ENCODE peak calls at places on chromosomes 12 and 14, in four cellular contexts. One of them, this sample, is unnamed. For H3K4me1, the result is how much of the 10 kb centered on the place peaks cover.

GRCh38 chr12:39587247-39587646 is 32.4 kb downstream of the ABCD2 start:
- DNase-seq in GM23338: no peak
- DNase-seq in HCT116: peak
- DNase-seq in GM12878: no peak
- DNase-seq in this sample: peak

GRCh38 chr12:8969861-8970411 is 19.4 kb upstream of the KLRG1 start:
- DNase-seq in GM23338: no peak
- DNase-seq in HCT116: no peak
- DNase-seq in GM12878: no peak
- DNase-seq in this sample: no peak

GRCh38 chr12:91057771-91058170 is at the start of gene KERA:
- DNase-seq in GM23338: no peak
- DNase-seq in HCT116: no peak
- DNase-seq in GM12878: no peak
- DNase-seq in this sample: no peak

GRCh38 chr12:41061189-41061588 is 126.9 kb upstream of the PDZRN4 start:
- DNase-seq in GM23338: no peak
- DNase-seq in HCT116: no peak
- DNase-seq in GM12878: no peak
- DNase-seq in this sample: no peak

GRCh38 chr12:10031318-10031717 is 836 bp downstream of the CLEC9A start:
- DNase-seq in GM23338: peak
- DNase-seq in HCT116: no peak
- DNase-seq in GM12878: no peak
- DNase-seq in this sample: no peak

GRCh38 chr12:102965281-102966155 is 8.0 kb downstream of the ASCL1 start:
- DNase-seq in GM23338: peak
- DNase-seq in HCT116: no peak
- DNase-seq in GM12878: no peak
- DNase-seq in this sample: peak

GRCh38 chr12:45732250-45732649 is 2.7 kb downstream of the ARID2 start:
- DNase-seq in GM23338: no peak
- DNase-seq in HCT116: no peak
- DNase-seq in GM12878: no peak
- DNase-seq in this sample: no peak

GRCh38 chr12:71947645-71948105 is 9.0 kb downstream of the TPH2 start:
- DNase-seq in GM23338: peak
- DNase-seq in HCT116: no peak
- DNase-seq in GM12878: no peak
- DNase-seq in this sample: no peak

GRCh38 chr12:13365782-13366366 is 169.3 kb downstream of the EMP1 start:
- DNase-seq in GM23338: no peak
- DNase-seq in HCT116: no peak
- DNase-seq in GM12878: no peak
- DNase-seq in this sample: no peak

GRCh38 chr12:67269632-67270578 is 747 bp downstream of the CAND1 start:
- DNase-seq in GM23338: peak
- DNase-seq in HCT116: no peak
- DNase-seq in GM12878: no peak
- DNase-seq in this sample: peak

GRCh38 chr14:99534863-99535262 is 53.7 kb downstream of the CCNK start:
- DNase-seq in GM23338: no peak
- DNase-seq in HCT116: no peak
- DNase-seq in GM12878: no peak
- DNase-seq in this sample: no peak

GRCh38 chr12:132270969-132271754 is 58.2 kb downstream of the GALNT9 start:
- DNase-seq in GM23338: no peak
- DNase-seq in HCT116: no peak
- DNase-seq in GM12878: no peak
- DNase-seq in this sample: no peak

GRCh38 chr12:10960260-10960659 is 21.2 kb upstream of the TAS2R14 start:
- DNase-seq in GM23338: no peak
- DNase-seq in HCT116: no peak
- DNase-seq in GM12878: no peak
- DNase-seq in this sample: no peak

GRCh38 chr12:122420471-122421262 is 1.8 kb downstream of the CLIP1 start:
- DNase-seq in GM23338: no peak
- DNase-seq in HCT116: no peak
- DNase-seq in GM12878: no peak
- DNase-seq in this sample: no peak

GRCh38 chr12:30816742-30817465 is 62.2 kb upstream of the CAPRIN2 start:
- DNase-seq in GM23338: no peak
- DNase-seq in HCT116: no peak
- DNase-seq in GM12878: no peak
- DNase-seq in this sample: no peak

GRCh38 chr12:29023436-29024076 is 125.5 kb upstream of the FAR2 start:
- DNase-seq in GM23338: peak
- DNase-seq in HCT116: no peak
- DNase-seq in GM12878: no peak
- DNase-seq in this sample: no peak

GRCh38 chr12:98724384-98725155 is 79.5 kb downstream of the APAF1 start:
- DNase-seq in GM23338: no peak
- DNase-seq in HCT116: no peak
- DNase-seq in GM12878: no peak
- DNase-seq in this sample: no peak

GRCh38 chr12:132506730-132507538 is 17.0 kb downstream of the FBRSL1 start:
- DNase-seq in GM23338: no peak
- DNase-seq in HCT116: no peak
- DNase-seq in GM12878: no peak
- DNase-seq in this sample: peak

GRCh38 chr12:664075-664778 is 982 bp upstream of the NINJ2 start:
- DNase-seq in GM23338: no peak
- DNase-seq in HCT116: no peak
- DNase-seq in GM12878: no peak
- DNase-seq in this sample: no peak

GRCh38 chr14:35047961-35048513 is 2.0 kb downstream of the FAM177A1 start:
- DNase-seq in GM23338: no peak
- DNase-seq in HCT116: no peak
- DNase-seq in GM12878: no peak
- DNase-seq in this sample: no peak

GRCh38 chr12:51915003-51915625 is 7.8 kb downstream of the ACVRL1 start:
- DNase-seq in GM23338: peak
- DNase-seq in HCT116: no peak
- DNase-seq in GM12878: no peak
- DNase-seq in this sample: peak

GRCh38 chr12:86256169-86256568 is at the start of gene MGAT4C:
- DNase-seq in GM23338: no peak
- DNase-seq in HCT116: no peak
- DNase-seq in GM12878: no peak
- DNase-seq in this sample: no peak

GRCh38 chr12:97513921-97514320 is 51.3 kb downstream of the RMST start:
- DNase-seq in GM23338: no peak
- DNase-seq in HCT116: no peak
- DNase-seq in GM12878: no peak
- DNase-seq in this sample: no peak

GRCh38 chr12:108786450-108786849 is 55.1 kb upstream of the CORO1C start:
- DNase-seq in GM23338: no peak
- DNase-seq in HCT116: no peak
- DNase-seq in GM12878: no peak
- DNase-seq in this sample: no peak

GRCh38 chr12:88520436-88520820 is 59.8 kb downstream of the KITLG start:
- DNase-seq in GM23338: no peak
- DNase-seq in HCT116: no peak
- DNase-seq in GM12878: no peak
- DNase-seq in this sample: no peak
- TF ChIP-seq REST in GM23338: no peak
- TF ChIP-seq REST in HCT116: no peak
- TF ChIP-seq REST in GM12878: no peak
- TF ChIP-seq REST in this sample: no peak

GRCh38 chr12:100544165-100544564 is 29.3 kb upstream of the GAS2L3 start:
- DNase-seq in GM23338: no peak
- DNase-seq in HCT116: no peak
- DNase-seq in GM12878: no peak
- DNase-seq in this sample: no peak

GRCh38 chr12:100539209-100539608 is 34.3 kb upstream of the GAS2L3 start:
- DNase-seq in GM23338: peak
- DNase-seq in HCT116: no peak
- DNase-seq in GM12878: no peak
- DNase-seq in this sample: no peak

GRCh38 chr12:100545092-100545491 is 28.4 kb upstream of the GAS2L3 start:
- DNase-seq in GM23338: no peak
- DNase-seq in HCT116: no peak
- DNase-seq in GM12878: no peak
- DNase-seq in this sample: no peak
- H3K4me2 ChIP-seq in GM23338: no peak
- H3K4me2 ChIP-seq in HCT116: no peak
- H3K4me2 ChIP-seq in GM12878: no peak
- H3K4me2 ChIP-seq in this sample: no peak

GRCh38 chr12:55704824-55705780 is 2.6 kb downstream of the ITGA7 start:
- DNase-seq in GM23338: no peak
- DNase-seq in HCT116: no peak
- DNase-seq in GM12878: no peak
- DNase-seq in this sample: no peak

GRCh38 chr12:55703976-55704761 is 3.5 kb downstream of the ITGA7 start:
- DNase-seq in GM23338: no peak
- DNase-seq in HCT116: no peak
- DNase-seq in GM12878: no peak
- DNase-seq in this sample: no peak

GRCh38 chr12:55706840-55707671 is 648 bp downstream of the ITGA7 start:
- DNase-seq in GM23338: peak
- DNase-seq in HCT116: no peak
- DNase-seq in GM12878: no peak
- DNase-seq in this sample: no peak

GRCh38 chr12:55707841-55708694 is at the start of gene ITGA7:
- DNase-seq in GM23338: peak
- DNase-seq in HCT116: no peak
- DNase-seq in GM12878: no peak
- DNase-seq in this sample: peak

DNA sequence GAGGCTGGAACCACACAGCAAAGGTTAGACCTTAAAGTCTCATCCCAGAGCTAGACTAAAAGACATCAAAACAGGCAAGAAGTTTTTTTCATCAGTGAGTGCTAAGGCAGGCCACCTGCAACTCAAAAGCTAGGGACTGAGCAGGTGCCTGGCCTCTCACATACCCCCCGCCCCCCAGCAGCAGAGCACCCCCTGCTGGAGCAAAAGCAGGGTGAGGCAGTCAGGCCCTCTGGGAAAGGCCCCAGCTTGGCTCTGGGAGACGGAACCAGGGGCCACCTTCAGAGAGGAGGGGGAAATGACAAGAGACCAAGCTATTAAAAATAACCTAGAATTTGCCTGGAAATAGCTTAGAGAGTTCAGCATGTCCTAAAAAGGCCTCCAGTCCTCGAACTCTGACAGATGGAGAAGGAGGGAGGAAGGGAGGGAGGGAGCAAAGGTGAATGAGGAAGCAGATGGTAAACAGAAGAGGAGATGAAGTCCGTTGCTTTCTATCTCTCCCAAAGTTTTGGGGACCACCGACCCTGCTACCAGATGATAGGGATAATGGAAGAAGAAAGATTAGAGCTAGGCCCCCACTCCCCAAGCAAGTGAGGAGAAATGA is 1.8 kb downstream of the ITGA7 start:
- DNase-seq in GM23338: peak
- DNase-seq in HCT116: no peak
- DNase-seq in GM12878: no peak
- DNase-seq in this sample: no peak
- H3K4me1 ChIP-seq in GM23338: under half
- H3K4me1 ChIP-seq in HCT116: under half
- H3K4me1 ChIP-seq in GM12878: under half
- H3K4me1 ChIP-seq in this sample: under half

GRCh38 chr12:111597731-111598636 is 1.1 kb downstream of the ATXN2 start:
- DNase-seq in GM23338: peak
- DNase-seq in HCT116: no peak
- DNase-seq in GM12878: no peak
- DNase-seq in this sample: peak

GRCh38 chr12:111596985-111597730 is 2.0 kb downstream of the ATXN2 start:
- DNase-seq in GM23338: peak
- DNase-seq in HCT116: peak
- DNase-seq in GM12878: no peak
- DNase-seq in this sample: peak

GRCh38 chr12:111600296-111600562 is 1.1 kb upstream of the ATXN2 start:
- DNase-seq in GM23338: no peak
- DNase-seq in HCT116: no peak
- DNase-seq in GM12878: no peak
- DNase-seq in this sample: no peak

GRCh38 chr12:111599459-111600295 is 562 bp upstream of the ATXN2 start:
- DNase-seq in GM23338: peak
- DNase-seq in HCT116: peak
- DNase-seq in GM12878: peak
- DNase-seq in this sample: peak

GRCh38 chr12:111598637-111599458 is at the start of gene ATXN2:
- DNase-seq in GM23338: peak
- DNase-seq in HCT116: no peak
- DNase-seq in GM12878: no peak
- DNase-seq in this sample: peak
- TF ChIP-seq REST in GM23338: no peak
- TF ChIP-seq REST in HCT116: no peak
- TF ChIP-seq REST in GM12878: no peak
- TF ChIP-seq REST in this sample: no peak

DNA sequence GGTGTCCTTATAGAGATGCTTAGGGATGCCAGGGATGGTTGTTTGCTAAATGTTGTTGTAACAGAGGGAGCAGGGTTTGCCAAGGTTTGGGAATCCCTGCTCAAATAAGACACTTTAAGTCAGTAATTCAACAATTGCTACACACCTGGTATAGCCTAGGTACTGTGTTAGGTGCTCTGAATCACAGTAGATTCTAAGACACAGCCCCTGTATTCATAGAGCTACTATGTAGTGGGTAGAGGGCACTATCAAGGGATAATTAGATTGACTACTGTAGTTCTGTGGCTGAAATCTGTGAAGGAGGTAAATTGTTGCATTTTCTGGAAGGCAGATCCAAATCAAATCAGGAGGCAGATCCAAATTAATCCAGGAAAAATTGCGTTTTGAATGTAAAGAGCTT is 149.2 kb downstream of the C12orf75 start:
- DNase-seq in GM23338: no peak
- DNase-seq in HCT116: no peak
- DNase-seq in GM12878: no peak
- DNase-seq in this sample: no peak
- H3K4me2 ChIP-seq in GM23338: peak
- H3K4me2 ChIP-seq in HCT116: no peak
- H3K4me2 ChIP-seq in GM12878: no peak
- H3K4me2 ChIP-seq in this sample: no peak

GRCh38 chr14:54652890-54653201 is 85.9 kb downstream of the SAMD4A start:
- DNase-seq in GM23338: no peak
- DNase-seq in HCT116: no peak
- DNase-seq in GM12878: no peak
- DNase-seq in this sample: no peak
- H3K4me1 ChIP-seq in GM23338: under half
- H3K4me1 ChIP-seq in HCT116: half or more
- H3K4me1 ChIP-seq in GM12878: under half
- H3K4me1 ChIP-seq in this sample: half or more

GRCh38 chr14:38549549-38549948 is 293.7 kb upstream of the CLEC14A start:
- DNase-seq in GM23338: no peak
- DNase-seq in HCT116: no peak
- DNase-seq in GM12878: no peak
- DNase-seq in this sample: no peak
- TF ChIP-seq REST in GM23338: no peak
- TF ChIP-seq REST in HCT116: no peak
- TF ChIP-seq REST in GM12878: no peak
- TF ChIP-seq REST in this sample: no peak

This sample was measured in SK-N-SH.